ENCODE peak calls at places on chromosome 9, in nine cellular contexts. One of them, this sample, is unnamed.

GRCh38 chr9:15372385-15373200 is 50.1 kb upstream of the SNAPC3 start:
- DNase-seq in GOT3: no peak
- DNase-seq in Ammon's horn: no peak
- DNase-seq in GM23248: no peak
- DNase-seq in NCI-H1092: no peak
- DNase-seq in activated naive CD8-positive, alpha-beta T cell treated with anti-CD3 and anti-CD28 coated beads, Interleukin-2, amount 50 U/mL, for 16 hours: no peak
- DNase-seq in H4: no peak
- DNase-seq in brain pericyte: no peak
- DNase-seq in left colon: no peak
- DNase-seq in this sample: no peak

GRCh38 chr9:89605181-89606048 is 603 bp downstream of the GADD45G start:
- DNase-seq in brain pericyte: no peak
- DNase-seq in activated naive CD8-positive, alpha-beta T cell treated with anti-CD3 and anti-CD28 coated beads, Interleukin-2, amount 50 U/mL, for 16 hours: no peak
- DNase-seq in NCI-H1092: no peak
- DNase-seq in H4: peak
- DNase-seq in GOT3: no peak
- DNase-seq in left colon: peak
- DNase-seq in GM23248: peak
- DNase-seq in Ammon's horn: peak
- DNase-seq in this sample: peak

GRCh38 chr9:115063058-115063850 is 54.7 kb downstream of the TNC start:
- DNase-seq in activated naive CD8-positive, alpha-beta T cell treated with anti-CD3 and anti-CD28 coated beads, Interleukin-2, amount 50 U/mL, for 16 hours: no peak
- DNase-seq in brain pericyte: no peak
- DNase-seq in GOT3: no peak
- DNase-seq in left colon: no peak
- DNase-seq in H4: no peak
- DNase-seq in GM23248: peak
- DNase-seq in Ammon's horn: no peak
- DNase-seq in NCI-H1092: no peak
- DNase-seq in this sample: no peak

GRCh38 chr9:89743216-89743575 is 138.4 kb downstream of the GADD45G start:
- DNase-seq in brain pericyte: no peak
- DNase-seq in activated naive CD8-positive, alpha-beta T cell treated with anti-CD3 and anti-CD28 coated beads, Interleukin-2, amount 50 U/mL, for 16 hours: no peak
- DNase-seq in NCI-H1092: no peak
- DNase-seq in Ammon's horn: no peak
- DNase-seq in GM23248: no peak
- DNase-seq in H4: no peak
- DNase-seq in GOT3: no peak
- DNase-seq in left colon: no peak
- DNase-seq in this sample: peak

GRCh38 chr9:19173598-19174125 is 46.4 kb upstream of the PLIN2 start:
- DNase-seq in NCI-H1092: no peak
- DNase-seq in brain pericyte: no peak
- DNase-seq in GM23248: no peak
- DNase-seq in activated naive CD8-positive, alpha-beta T cell treated with anti-CD3 and anti-CD28 coated beads, Interleukin-2, amount 50 U/mL, for 16 hours: no peak
- DNase-seq in H4: no peak
- DNase-seq in left colon: no peak
- DNase-seq in Ammon's horn: no peak
- DNase-seq in GOT3: no peak
- DNase-seq in this sample: no peak

GRCh38 chr9:92048924-92049625 is 66.1 kb downstream of the SPTLC1 start:
- DNase-seq in GOT3: no peak
- DNase-seq in GM23248: no peak
- DNase-seq in Ammon's horn: no peak
- DNase-seq in left colon: no peak
- DNase-seq in brain pericyte: peak
- DNase-seq in NCI-H1092: no peak
- DNase-seq in H4: peak
- DNase-seq in activated naive CD8-positive, alpha-beta T cell treated with anti-CD3 and anti-CD28 coated beads, Interleukin-2, amount 50 U/mL, for 16 hours: no peak
- DNase-seq in this sample: no peak

GRCh38 chr9:36118201-36118600 is 18.3 kb upstream of the GLIPR2 start:
- DNase-seq in left colon: no peak
- DNase-seq in activated naive CD8-positive, alpha-beta T cell treated with anti-CD3 and anti-CD28 coated beads, Interleukin-2, amount 50 U/mL, for 16 hours: no peak
- DNase-seq in NCI-H1092: no peak
- DNase-seq in GOT3: no peak
- DNase-seq in GM23248: no peak
- DNase-seq in H4: no peak
- DNase-seq in Ammon's horn: no peak
- DNase-seq in brain pericyte: no peak
- DNase-seq in this sample: no peak

GRCh38 chr9:130240410-130241197 is 25.0 kb upstream of the HMCN2 start:
- DNase-seq in activated naive CD8-positive, alpha-beta T cell treated with anti-CD3 and anti-CD28 coated beads, Interleukin-2, amount 50 U/mL, for 16 hours: no peak
- DNase-seq in Ammon's horn: peak
- DNase-seq in NCI-H1092: peak
- DNase-seq in GM23248: peak
- DNase-seq in GOT3: no peak
- DNase-seq in brain pericyte: no peak
- DNase-seq in left colon: no peak
- DNase-seq in H4: peak
- DNase-seq in this sample: peak

GRCh38 chr9:133943781-133944745 is 48.1 kb downstream of the VAV2 start:
- DNase-seq in left colon: no peak
- DNase-seq in H4: no peak
- DNase-seq in GM23248: no peak
- DNase-seq in activated naive CD8-positive, alpha-beta T cell treated with anti-CD3 and anti-CD28 coated beads, Interleukin-2, amount 50 U/mL, for 16 hours: no peak
- DNase-seq in brain pericyte: no peak
- DNase-seq in GOT3: no peak
- DNase-seq in NCI-H1092: no peak
- DNase-seq in Ammon's horn: no peak
- DNase-seq in this sample: no peak

GRCh38 chr9:26975728-26976707 is 19.8 kb downstream of the IFT74 start:
- DNase-seq in NCI-H1092: peak
- DNase-seq in H4: peak
- DNase-seq in left colon: no peak
- DNase-seq in GOT3: no peak
- DNase-seq in Ammon's horn: peak
- DNase-seq in activated naive CD8-positive, alpha-beta T cell treated with anti-CD3 and anti-CD28 coated beads, Interleukin-2, amount 50 U/mL, for 16 hours: no peak
- DNase-seq in brain pericyte: peak
- DNase-seq in GM23248: peak
- DNase-seq in this sample: peak

GRCh38 chr9:127937383-127938297 is at the start of gene DPM2:
- DNase-seq in NCI-H1092: peak
- DNase-seq in H4: peak
- DNase-seq in left colon: peak
- DNase-seq in GM23248: peak
- DNase-seq in Ammon's horn: peak
- DNase-seq in brain pericyte: no peak
- DNase-seq in GOT3: no peak
- DNase-seq in activated naive CD8-positive, alpha-beta T cell treated with anti-CD3 and anti-CD28 coated beads, Interleukin-2, amount 50 U/mL, for 16 hours: peak
- DNase-seq in this sample: peak

GRCh38 chr9:120715331-120715924 is 1.2 kb upstream of the MEGF9 start:
- DNase-seq in H4: peak
- DNase-seq in left colon: peak
- DNase-seq in GOT3: no peak
- DNase-seq in Ammon's horn: peak
- DNase-seq in NCI-H1092: no peak
- DNase-seq in activated naive CD8-positive, alpha-beta T cell treated with anti-CD3 and anti-CD28 coated beads, Interleukin-2, amount 50 U/mL, for 16 hours: no peak
- DNase-seq in GM23248: peak
- DNase-seq in brain pericyte: no peak
- DNase-seq in this sample: peak

GRCh38 chr9:134678206-134678605 is 36.6 kb downstream of the COL5A1 start:
- DNase-seq in NCI-H1092: no peak
- DNase-seq in H4: no peak
- DNase-seq in brain pericyte: no peak
- DNase-seq in Ammon's horn: no peak
- DNase-seq in GOT3: no peak
- DNase-seq in activated naive CD8-positive, alpha-beta T cell treated with anti-CD3 and anti-CD28 coated beads, Interleukin-2, amount 50 U/mL, for 16 hours: no peak
- DNase-seq in left colon: no peak
- DNase-seq in GM23248: no peak
- DNase-seq in this sample: no peak

GRCh38 chr9:86600291-86600690 is 246.1 kb upstream of the TUT7 start:
- DNase-seq in Ammon's horn: no peak
- DNase-seq in brain pericyte: no peak
- DNase-seq in H4: peak
- DNase-seq in activated naive CD8-positive, alpha-beta T cell treated with anti-CD3 and anti-CD28 coated beads, Interleukin-2, amount 50 U/mL, for 16 hours: no peak
- DNase-seq in GM23248: peak
- DNase-seq in left colon: no peak
- DNase-seq in NCI-H1092: no peak
- DNase-seq in GOT3: no peak
- DNase-seq in this sample: no peak

GRCh38 chr9:126613656-126614055 is at the start of gene LMX1B:
- DNase-seq in GOT3: no peak
- DNase-seq in left colon: peak
- DNase-seq in brain pericyte: no peak
- DNase-seq in NCI-H1092: no peak
- DNase-seq in Ammon's horn: no peak
- DNase-seq in H4: no peak
- DNase-seq in GM23248: peak
- DNase-seq in activated naive CD8-positive, alpha-beta T cell treated with anti-CD3 and anti-CD28 coated beads, Interleukin-2, amount 50 U/mL, for 16 hours: no peak
- DNase-seq in this sample: no peak

GRCh38 chr9:136847065-136847826 is 2.0 kb upstream of the PHPT1 start:
- DNase-seq in NCI-H1092: no peak
- DNase-seq in H4: no peak
- DNase-seq in Ammon's horn: no peak
- DNase-seq in GM23248: peak
- DNase-seq in brain pericyte: no peak
- DNase-seq in GOT3: no peak
- DNase-seq in activated naive CD8-positive, alpha-beta T cell treated with anti-CD3 and anti-CD28 coated beads, Interleukin-2, amount 50 U/mL, for 16 hours: no peak
- DNase-seq in left colon: peak
- DNase-seq in this sample: peak